ENCODE peak calls at places on chromosomes 3 and 15, in nine cellular contexts. O is ovary, Y is tibial artery, U is PC-3, S is osteoblast, I is cardiac muscle cell, P is left ventricle myocardium inferior, R is psoas muscle, C is A549. W is an unnamed sample.
A peak's percentile ranks its signal among the peaks of the same experiment; 100 is the strongest.

GRCh38 chr3:76063019-76063418 is 277.7 kb upstream of the ZNF717 start:
- DNase-seq in O (no peak), Y (no peak), U (peak; percentile 96), S (no peak), I (peak; percentile 21), P (no peak), R (no peak), C (no peak), W (no peak)

GRCh38 chr3:121736112-121736511 is 13.4 kb downstream of the GOLGB1 start:
- DNase-seq in O (no peak), Y (no peak), U (no peak), S (no peak), I (no peak), P (no peak), R (no peak), C (no peak), W (no peak)

GRCh38 chr15:85749261-85750151 is 45.2 kb downstream of the KLHL25 start:
- DNase-seq in O (no peak), Y (peak; percentile 73), U (no peak), S (peak; percentile 79), I (peak; percentile 60), P (peak; percentile 64), R (no peak), C (no peak), W (peak; percentile 88)

GRCh38 chr3:108250626-108251025 is 28.4 kb upstream of the IFT57 start:
- DNase-seq in O (no peak), Y (no peak), U (peak; percentile 13), S (no peak), I (peak; percentile 17), P (no peak), R (no peak), C (no peak), W (no peak)

GRCh38 chr15:79130535-79131130 is 40.1 kb upstream of the RASGRF1 start:
- DNase-seq in O (no peak), Y (no peak), U (peak; percentile 20), S (no peak), I (no peak), P (no peak), R (no peak), C (peak; percentile 30), W (no peak)

GRCh38 chr3:114212646-114213045 is 24.7 kb downstream of the ZNF80 start:
- DNase-seq in O (no peak), Y (no peak), U (no peak), S (no peak), I (no peak), P (no peak), R (no peak), C (no peak), W (no peak)

GRCh38 chr15:71198846-71199245 is 83.6 kb downstream of the THSD4 start:
- DNase-seq in O (no peak), Y (no peak), U (no peak), S (no peak), I (no peak), P (no peak), R (no peak), C (no peak), W (no peak)

GRCh38 chr15:88623061-88623460 is 1.9 kb downstream of the AEN start:
- DNase-seq in O (no peak), Y (no peak), U (peak; percentile 92), S (peak; percentile 98), I (peak; percentile 49), P (no peak), R (no peak), C (peak; percentile 96), W (no peak)

GRCh38 chr15:40421246-40422157 is 15.9 kb downstream of the IVD start:
- DNase-seq in O (peak; percentile 83), Y (peak; percentile 65), U (peak; percentile 82), S (peak; percentile 97), I (peak; percentile 76), P (peak; percentile 76), R (peak; percentile 81), C (peak; percentile 55), W (peak; percentile 79)

GRCh38 chr3:66797916-66798560 is 200.1 kb upstream of the KBTBD8 start:
- DNase-seq in O (no peak), Y (peak; percentile 27), U (no peak), S (peak; percentile 70), I (peak; percentile 74), P (peak; percentile 31), R (peak; percentile 29), C (no peak), W (peak; percentile 56)

GRCh38 chr3:18790384-18790783 is 357.9 kb upstream of the KCNH8 start:
- DNase-seq in O (no peak), Y (no peak), U (no peak), S (no peak), I (no peak), P (no peak), R (no peak), C (no peak), W (no peak)

GRCh38 chr3:80889643-80890042 is 871.8 kb downstream of the GBE1 start:
- DNase-seq in O (no peak), Y (no peak), U (no peak), S (no peak), I (no peak), P (no peak), R (no peak), C (no peak), W (no peak)

GRCh38 chr15:96353931-96354730 is 23.6 kb downstream of the NR2F2 start:
- DNase-seq in O (peak; percentile 84), Y (peak; percentile 56), U (peak; percentile 22), S (peak; percentile 98), I (peak; percentile 72), P (peak; percentile 71), R (peak; percentile 70), C (no peak), W (peak; percentile 88)

GRCh38 chr3:149377408-149378111 is at the start of gene TM4SF1:
- DNase-seq in O (peak; percentile 51), Y (peak; percentile 69), U (peak; percentile 98), S (peak; percentile 98), I (peak; percentile 97), P (peak; percentile 68), R (peak; percentile 62), C (peak; percentile 87), W (peak; percentile 77)

GRCh38 chr3:195609229-195609628 is 25.5 kb upstream of the APOD start:
- DNase-seq in O (no peak), Y (no peak), U (no peak), S (no peak), I (no peak), P (no peak), R (no peak), C (no peak), W (no peak)

GRCh38 chr15:55407631-55407948 is 569 bp downstream of the CCPG1 start:
- DNase-seq in O (no peak), Y (no peak), U (no peak), S (peak; percentile 85), I (no peak), P (no peak), R (no peak), C (peak; percentile 45), W (no peak)

GRCh38 chr3:83928391-83928790 is 1030.4 kb upstream of the CADM2 start:
- DNase-seq in O (no peak), Y (no peak), U (peak; percentile 71), S (no peak), I (no peak), P (no peak), R (no peak), C (no peak), W (no peak)

GRCh38 chr3:157107037-157107436 is 52.9 kb downstream of the CCNL1 start:
- DNase-seq in O (no peak), Y (no peak), U (no peak), S (no peak), I (no peak), P (no peak), R (no peak), C (no peak), W (no peak)

DNA sequence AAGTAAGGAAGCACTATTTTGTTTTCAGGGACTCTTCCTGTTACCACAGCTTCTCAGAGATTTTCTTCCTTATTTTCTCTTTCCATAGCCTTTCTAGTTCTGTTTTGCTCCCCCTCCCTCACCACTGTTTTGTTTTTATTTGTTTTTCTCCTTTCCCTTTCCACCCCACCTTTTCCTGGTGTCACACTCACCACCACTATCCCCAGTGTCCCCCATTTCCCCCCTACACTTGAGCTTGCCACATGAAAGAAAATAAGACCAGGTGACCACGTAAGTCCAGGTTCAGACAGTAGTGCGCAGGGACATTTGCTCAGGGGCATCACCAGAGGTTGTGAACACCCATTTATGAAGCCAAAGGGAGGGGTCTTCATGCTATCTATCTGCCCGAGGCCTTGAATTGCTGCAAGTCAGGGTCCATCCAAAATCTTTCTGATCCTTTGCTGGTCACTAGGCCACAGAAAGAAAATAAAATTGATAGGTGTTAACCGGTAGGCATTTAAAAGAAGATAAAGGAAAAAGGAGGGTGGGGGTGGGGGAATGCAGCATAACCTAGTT is 1.4 kb upstream of the RFTN1 start:
- DNase-seq in O (no peak), Y (no peak), U (no peak), S (no peak), I (no peak), P (no peak), R (no peak), C (no peak), W (no peak)
- H3K4me1 ChIP-seq in O (peaks cover 8% of the 10 kb centered on the region), Y (peaks cover 38% of the 10 kb centered on the region), U (peaks cover 22% of the 10 kb centered on the region), S (peaks cover 29% of the 10 kb centered on the region), I (peaks cover 21% of the 10 kb centered on the region), P (peaks cover 81% of the 10 kb centered on the region), R (peaks cover 43% of the 10 kb centered on the region), C (no peaks in the 10 kb centered on the region), W (peaks cover 7% of the 10 kb centered on the region)

GRCh38 chr3:73408597-73408996 is 216.1 kb downstream of the PDZRN3 start:
- DNase-seq in O (no peak), Y (no peak), U (no peak), S (no peak), I (no peak), P (no peak), R (no peak), C (no peak), W (no peak)
- H3K4me3 ChIP-seq in O (no peak overlapping the region), Y (no peak overlapping the region), U (no peak overlapping the region), S (no peak overlapping the region), I (no peak overlapping the region), P (no peak overlapping the region), R (no peak overlapping the region), C (no peak overlapping the region), W (no peak overlapping the region)

DNA sequence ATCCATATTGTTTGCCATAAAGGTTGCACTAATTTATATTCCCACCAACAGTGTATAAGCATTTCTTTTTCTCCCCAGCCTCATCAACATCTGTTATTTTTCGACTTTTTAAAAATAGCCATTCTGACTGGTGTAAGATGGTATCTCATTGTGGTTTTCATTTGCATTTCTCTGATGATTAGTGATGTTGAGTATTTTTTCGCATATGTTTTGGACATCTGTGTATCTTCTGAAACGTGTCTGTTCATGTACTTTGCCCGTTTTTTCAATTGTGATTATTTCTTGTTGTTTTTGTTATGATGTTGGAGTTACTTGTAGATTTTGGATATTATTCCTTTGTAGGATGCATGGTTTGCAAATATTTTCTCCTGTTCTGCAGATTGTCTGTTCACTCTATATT is 46.5 kb downstream of the TP63 start:
- DNase-seq in O (no peak), Y (no peak), U (no peak), S (no peak), I (no peak), P (no peak), R (no peak), C (no peak), W (no peak)
- H3K4me1 ChIP-seq in O (no peaks in the 10 kb centered on the region), Y (no peaks in the 10 kb centered on the region), U (peaks cover 15% of the 10 kb centered on the region), S (no peaks in the 10 kb centered on the region), I (no peaks in the 10 kb centered on the region), P (no peaks in the 10 kb centered on the region), R (peaks cover 13% of the 10 kb centered on the region), C (peaks cover 18% of the 10 kb centered on the region), W (no peaks in the 10 kb centered on the region)

GRCh38 chr3:34106879-34107278 is 308.4 kb downstream of the PDCD6IP start:
- DNase-seq in O (no peak), Y (no peak), U (peak; percentile 41), S (no peak), I (peak; percentile 10), P (no peak), R (no peak), C (no peak), W (no peak)
- H3K4me3 ChIP-seq in O (no peak overlapping the region), Y (no peak overlapping the region), U (no peak overlapping the region), S (no peak overlapping the region), I (no peak overlapping the region), P (no peak overlapping the region), R (no peak overlapping the region), C (no peak overlapping the region), W (no peak overlapping the region)

GRCh38 chr15:25830844-25831443 is 32.2 kb downstream of the ATP10A start:
- DNase-seq in O (peak; percentile 27), Y (peak; percentile 73), U (peak; percentile 80), S (peak; percentile 93), I (peak; percentile 80), P (no peak), R (peak; percentile 67), C (no peak), W (peak; percentile 65)
- H3K4me1 ChIP-seq in O (peaks cover 7% of the 10 kb centered on the region), Y (peaks cover 45% of the 10 kb centered on the region), U (peaks cover 15% of the 10 kb centered on the region), S (peaks cover 28% of the 10 kb centered on the region), I (peaks cover 10% of the 10 kb centered on the region), P (no peaks in the 10 kb centered on the region), R (no peaks in the 10 kb centered on the region), C (peaks cover 35% of the 10 kb centered on the region), W (no peaks in the 10 kb centered on the region)

W was measured in right cardiac atrium.